ENCODE peak calls at places on chromosomes 4 and X, in nine cellular contexts. V is NCI-H1092, G is coronary artery, W is iPS DF 19.7, P is kidney, B is HuH-7, E is T-cell, L is non-pigmented ciliary epithelial cell, J is fibroblast of the aortic adventitia. U is an unnamed sample.

GRCh38 chr4:76948441-76949292 is 885 bp upstream of the SEPTIN11 start:
- DNase-seq in V (peak), G (peak), W (no peak), P (peak), B (peak), E (peak), L (no peak), J (peak), U (peak)

GRCh38 chrX:48826135-48826875 is at the start of gene ERAS:
- DNase-seq in V (no peak), G (no peak), W (no peak), P (no peak), B (no peak), E (no peak), L (no peak), J (no peak), U (no peak)

GRCh38 chrX:115642895-115643530 is 82.0 kb downstream of the PLS3 start:
- DNase-seq in V (peak), G (no peak), W (no peak), P (no peak), B (peak), E (peak), L (no peak), J (peak), U (peak)

GRCh38 chr4:153781717-153782416 is 7.0 kb downstream of the SFRP2 start:
- DNase-seq in V (no peak), G (no peak), W (no peak), P (no peak), B (no peak), E (no peak), L (no peak), J (peak), U (no peak)

GRCh38 chrX:145910017-145910416 is 92.4 kb downstream of the SLITRK2 start:
- DNase-seq in V (no peak), G (no peak), W (no peak), P (no peak), B (no peak), E (no peak), L (no peak), J (no peak), U (no peak)

GRCh38 chr4:33067221-33067620 is 2347.1 kb downstream of the PCDH7 start:
- DNase-seq in V (no peak), G (no peak), W (no peak), P (no peak), B (no peak), E (no peak), L (no peak), J (no peak), U (no peak)

GRCh38 chr4:182604161-182604591 is 313.0 kb downstream of the DCTD start:
- DNase-seq in V (peak), G (no peak), W (no peak), P (no peak), B (no peak), E (no peak), L (peak), J (peak), U (peak)

GRCh38 chr4:31007858-31008257 is 287.7 kb downstream of the PCDH7 start:
- DNase-seq in V (no peak), G (no peak), W (no peak), P (no peak), B (no peak), E (no peak), L (no peak), J (no peak), U (no peak)

GRCh38 chr4:89338206-89338605 is 30.6 kb upstream of the GPRIN3 start:
- DNase-seq in V (no peak), G (no peak), W (no peak), P (no peak), B (no peak), E (no peak), L (no peak), J (no peak), U (no peak)

GRCh38 chr4:61511716-61512488 is 311.8 kb downstream of the ADGRL3 start:
- DNase-seq in V (no peak), G (no peak), W (no peak), P (no peak), B (no peak), E (no peak), L (peak), J (peak), U (peak)

GRCh38 chr4:105387466-105387865 is 86.4 kb downstream of the PPA2 start:
- DNase-seq in V (no peak), G (no peak), W (no peak), P (no peak), B (no peak), E (no peak), L (no peak), J (peak), U (no peak)

GRCh38 chr4:40749717-40750460 is at the start of gene NSUN7:
- DNase-seq in V (peak), G (no peak), W (peak), P (peak), B (no peak), E (peak), L (no peak), J (no peak), U (peak)

GRCh38 chr4:138576684-138577083 is 334.5 kb upstream of the SLC7A11 start:
- DNase-seq in V (no peak), G (no peak), W (peak), P (no peak), B (peak), E (no peak), L (peak), J (peak), U (peak)

GRCh38 chr4:19514276-19515070 is 737.2 kb upstream of the SLIT2 start:
- DNase-seq in V (no peak), G (no peak), W (no peak), P (no peak), B (no peak), E (no peak), L (no peak), J (peak), U (no peak)

GRCh38 chrX:34656467-34656841 is 631 bp downstream of the TMEM47 start:
- DNase-seq in V (no peak), G (no peak), W (no peak), P (peak), B (no peak), E (no peak), L (no peak), J (no peak), U (peak)

GRCh38 chrX:136963973-136964372 is 69.8 kb downstream of the GPR101 start:
- DNase-seq in V (no peak), G (no peak), W (no peak), P (no peak), B (no peak), E (no peak), L (no peak), J (no peak), U (no peak)

GRCh38 chr4:148092316-148093014 is 349.7 kb downstream of the NR3C2 start:
- DNase-seq in V (no peak), G (no peak), W (no peak), P (no peak), B (no peak), E (no peak), L (no peak), J (peak), U (no peak)

GRCh38 chr4:74370912-74371311 is 6.0 kb downstream of the EREG start:
- DNase-seq in V (no peak), G (no peak), W (peak), P (no peak), B (peak), E (no peak), L (no peak), J (peak), U (peak)

GRCh38 chr4:155592568-155593343 is 73.9 kb upstream of the GUCY1A1 start:
- DNase-seq in V (no peak), G (no peak), W (no peak), P (no peak), B (no peak), E (no peak), L (no peak), J (peak), U (no peak)

GRCh38 chrX:115579327-115579726 is 18.4 kb downstream of the PLS3 start:
- DNase-seq in V (no peak), G (no peak), W (no peak), P (no peak), B (no peak), E (no peak), L (no peak), J (no peak), U (no peak)

GRCh38 chrX:52852110-52852872 is 15.6 kb downstream of the XAGE3 start:
- DNase-seq in V (no peak), G (no peak), W (no peak), P (no peak), B (no peak), E (no peak), L (no peak), J (peak), U (no peak)

GRCh38 chrX:49842603-49843002 is 13.5 kb downstream of the PAGE4 start:
- DNase-seq in V (no peak), G (no peak), W (no peak), P (no peak), B (no peak), E (no peak), L (no peak), J (no peak), U (no peak)

GRCh38 chr4:104416725-104417363 is 77.8 kb downstream of the CXXC4 start:
- DNase-seq in V (no peak), G (no peak), W (no peak), P (no peak), B (no peak), E (no peak), L (no peak), J (no peak), U (no peak)

GRCh38 chr4:52841707-52842456 is 20.2 kb upstream of the RASL11B start:
- DNase-seq in V (no peak), G (no peak), W (no peak), P (no peak), B (no peak), E (no peak), L (no peak), J (no peak), U (peak)

GRCh38 chr4:186775867-186776266 is 52.2 kb upstream of the FAT1 start:
- DNase-seq in V (no peak), G (no peak), W (no peak), P (no peak), B (no peak), E (no peak), L (no peak), J (no peak), U (no peak)

GRCh38 chr4:139734201-139734874 is 68.7 kb downstream of the MGST2 start:
- DNase-seq in V (no peak), G (no peak), W (no peak), P (no peak), B (peak), E (no peak), L (no peak), J (peak), U (no peak)

GRCh38 chr4:185896832-185897475 is 85.0 kb upstream of the SORBS2 start:
- DNase-seq in V (no peak), G (no peak), W (no peak), P (no peak), B (no peak), E (no peak), L (no peak), J (no peak), U (no peak)

GRCh38 chrX:34586936-34587335 is 70.1 kb downstream of the TMEM47 start:
- DNase-seq in V (no peak), G (no peak), W (no peak), P (no peak), B (no peak), E (no peak), L (no peak), J (no peak), U (peak)

GRCh38 chrX:150052226-150052625 is 113.9 kb upstream of the EOLA2 start:
- DNase-seq in V (no peak), G (no peak), W (no peak), P (no peak), B (no peak), E (no peak), L (no peak), J (no peak), U (no peak)

GRCh38 chr4:105399535-105400161 is 74.2 kb downstream of the PPA2 start:
- DNase-seq in V (no peak), G (no peak), W (no peak), P (no peak), B (no peak), E (no peak), L (peak), J (peak), U (peak)

GRCh38 chr4:164977243-164978164 is at the start of gene TRIM61:
- DNase-seq in V (no peak), G (peak), W (no peak), P (no peak), B (no peak), E (peak), L (no peak), J (peak), U (no peak)

GRCh38 chr4:120517966-120518365 is 404.6 kb downstream of the PRDM5 start:
- DNase-seq in V (no peak), G (no peak), W (peak), P (no peak), B (no peak), E (no peak), L (peak), J (peak), U (peak)

GRCh38 chrX:67044029-67044653 is 405.3 kb upstream of the EDA2R start:
- DNase-seq in V (no peak), G (no peak), W (no peak), P (no peak), B (no peak), E (no peak), L (no peak), J (no peak), U (no peak)